ENCODE peak calls at places on chromosomes 13 and 19, in seven cellular contexts. Z is choroid plexus epithelial cell, S is prostate gland, D is pancreas, L is hepatocyte, O is retinal pigment epithelial cell, H is transverse colon. B is an unnamed sample.

GRCh38 chr13:113934576-113934975 is 39.3 kb downstream of the C13orf46 start:
- DNase-seq in O (no peak), S (no peak), L (no peak), H (peak; percentile 3), Z (no peak), D (peak; percentile 39), B (no peak)

GRCh38 chr13:20239748-20240147 is 7.6 kb upstream of the GJB6 start:
- DNase-seq in Z (no peak), D (no peak), S (no peak), H (peak; percentile 24), O (no peak), L (no peak), B (no peak)

GRCh38 chr13:105603283-105603682 is 932.2 kb downstream of the EFNB2 start:
- DNase-seq in O (no peak), L (no peak), D (no peak), S (no peak), Z (no peak), H (peak; percentile 11), B (no peak)

GRCh38 chr13:98824376-98825160 is 72.1 kb upstream of the SLC15A1 start:
- DNase-seq in H (no peak), O (no peak), S (no peak), L (no peak), Z (no peak), D (no peak), B (no peak)

GRCh38 chr13:21957833-21958232 is 287.0 kb downstream of the FGF9 start:
- DNase-seq in S (no peak), D (no peak), O (no peak), Z (no peak), L (no peak), H (no peak), B (no peak)

GRCh38 chr19:14497347-14497921 is 1.5 kb upstream of the GIPC1 start:
- DNase-seq in L (no peak), H (peak; percentile 77), Z (no peak), S (no peak), O (no peak), D (no peak), B (peak; percentile 64)

GRCh38 chr13:46380242-46380641 is 6.8 kb downstream of the RUBCNL start:
- DNase-seq in H (no peak), L (no peak), S (no peak), Z (no peak), D (no peak), O (no peak), B (no peak)

GRCh38 chr19:1672038-1672768 is 19.8 kb upstream of the TCF3 start:
- DNase-seq in O (no peak), Z (peak; percentile 56), S (no peak), D (peak; percentile 82), L (peak; percentile 75), H (peak; percentile 45), B (peak; percentile 56)

GRCh38 chr19:4375620-4376228 is 24.6 kb downstream of the SH3GL1 start:
- DNase-seq in S (no peak), L (peak; percentile 80), O (no peak), H (peak; percentile 38), D (no peak), Z (peak; percentile 67), B (peak; percentile 61)

GRCh38 chr19:10388957-10389356 is 8.6 kb upstream of the TYK2 start:
- DNase-seq in D (peak; percentile 98), H (peak; percentile 93), O (no peak), L (peak; percentile 88), Z (peak; percentile 84), S (peak; percentile 81), B (peak; percentile 86)

GRCh38 chr13:60211548-60211947 is 47.8 kb upstream of the DIAPH3 start:
- DNase-seq in H (no peak), L (no peak), D (no peak), Z (no peak), O (no peak), S (no peak), B (no peak)

GRCh38 chr19:12955996-12956395 is 1.0 kb downstream of the GADD45GIP1 start:
- DNase-seq in S (no peak), Z (no peak), D (no peak), L (no peak), H (no peak), O (no peak), B (no peak)

GRCh38 chr13:35723061-35723461 is 246.6 kb upstream of the MAB21L1 start:
- DNase-seq in D (no peak), L (no peak), O (no peak), Z (peak; percentile 22), S (no peak), H (peak; percentile 11), B (no peak)

GRCh38 chr19:11848594-11849263 is at the start of gene ZNF439:
- DNase-seq in O (peak; percentile 23), D (peak; percentile 91), H (peak; percentile 95), S (peak; percentile 92), L (peak; percentile 86), Z (peak; percentile 73), B (peak; percentile 35)

GRCh38 chr13:99214232-99214631 is 13.6 kb downstream of the UBAC2 start:
- DNase-seq in O (no peak), D (no peak), L (no peak), S (no peak), Z (no peak), H (no peak), B (no peak)

GRCh38 chr19:38687837-38688378 is 40.5 kb downstream of the ACTN4 start:
- DNase-seq in Z (no peak), O (no peak), S (no peak), H (no peak), D (no peak), L (no peak), B (no peak)

GRCh38 chr19:52600639-52601024 is 30.5 kb downstream of the ZNF701 start:
- DNase-seq in L (peak; percentile 71), Z (no peak), O (no peak), D (peak; percentile 58), H (peak; percentile 77), S (no peak), B (no peak)

GRCh38 chr19:40754611-40755247 is 3.7 kb downstream of the SNRPA start:
- DNase-seq in S (no peak), D (no peak), Z (no peak), H (peak; percentile 77), L (peak; percentile 73), O (no peak), B (peak; percentile 47)

GRCh38 chr13:75194717-75195116 is 287.3 kb downstream of the TBC1D4 start:
- DNase-seq in Z (no peak), H (no peak), L (no peak), S (no peak), O (no peak), D (no peak), B (no peak)

GRCh38 chr19:52993342-52994178 is 20.2 kb upstream of the ERVV-1 start:
- DNase-seq in Z (peak; percentile 87), S (peak; percentile 83), D (peak; percentile 80), H (peak; percentile 86), O (no peak), L (peak; percentile 91), B (peak; percentile 33)

GRCh38 chr13:76286178-76286577 is 600.0 kb downstream of the KCTD12 start:
- DNase-seq in S (no peak), Z (peak; percentile 85), H (no peak), L (no peak), O (no peak), D (no peak), B (no peak)

GRCh38 chr13:106499113-106499512 is 36.3 kb downstream of the EFNB2 start:
- DNase-seq in Z (no peak), H (no peak), D (no peak), S (no peak), O (no peak), L (no peak), B (no peak)

DNA sequence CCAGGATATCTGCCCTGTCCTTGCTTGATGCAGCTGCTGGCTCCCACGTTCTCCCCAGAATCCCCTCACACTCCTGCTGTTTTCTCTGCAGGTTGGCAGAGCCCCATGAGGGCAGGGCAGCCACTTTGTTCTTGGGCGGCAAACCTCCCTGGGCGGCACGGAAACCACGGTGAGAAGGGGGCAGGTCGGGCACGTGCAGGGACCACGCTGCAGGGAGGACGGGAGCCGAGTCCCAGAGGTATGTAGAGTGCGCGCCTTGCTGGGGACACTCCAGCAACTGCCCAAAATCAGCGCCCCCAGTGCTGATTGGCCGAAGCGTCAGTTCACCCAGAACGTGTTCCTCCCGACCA is 30.3 kb upstream of the MIER2 start:
- DNase-seq in Z (no peak), D (no peak), L (no peak), S (no peak), H (no peak), O (no peak), B (no peak)
- TF ChIP-seq CTCF in Z (no peak), D (no peak), L (no peak), S (no peak), H (no peak), O (no peak), B (no peak)

GRCh38 chr13:78129850-78130249 is 211.2 kb upstream of the EDNRB start:
- DNase-seq in O (no peak), H (no peak), L (no peak), S (no peak), Z (no peak), D (no peak), B (no peak)
- TF ChIP-seq CTCF in O (no peak), H (no peak), L (no peak), S (no peak), Z (no peak), D (no peak), B (no peak)

DNA sequence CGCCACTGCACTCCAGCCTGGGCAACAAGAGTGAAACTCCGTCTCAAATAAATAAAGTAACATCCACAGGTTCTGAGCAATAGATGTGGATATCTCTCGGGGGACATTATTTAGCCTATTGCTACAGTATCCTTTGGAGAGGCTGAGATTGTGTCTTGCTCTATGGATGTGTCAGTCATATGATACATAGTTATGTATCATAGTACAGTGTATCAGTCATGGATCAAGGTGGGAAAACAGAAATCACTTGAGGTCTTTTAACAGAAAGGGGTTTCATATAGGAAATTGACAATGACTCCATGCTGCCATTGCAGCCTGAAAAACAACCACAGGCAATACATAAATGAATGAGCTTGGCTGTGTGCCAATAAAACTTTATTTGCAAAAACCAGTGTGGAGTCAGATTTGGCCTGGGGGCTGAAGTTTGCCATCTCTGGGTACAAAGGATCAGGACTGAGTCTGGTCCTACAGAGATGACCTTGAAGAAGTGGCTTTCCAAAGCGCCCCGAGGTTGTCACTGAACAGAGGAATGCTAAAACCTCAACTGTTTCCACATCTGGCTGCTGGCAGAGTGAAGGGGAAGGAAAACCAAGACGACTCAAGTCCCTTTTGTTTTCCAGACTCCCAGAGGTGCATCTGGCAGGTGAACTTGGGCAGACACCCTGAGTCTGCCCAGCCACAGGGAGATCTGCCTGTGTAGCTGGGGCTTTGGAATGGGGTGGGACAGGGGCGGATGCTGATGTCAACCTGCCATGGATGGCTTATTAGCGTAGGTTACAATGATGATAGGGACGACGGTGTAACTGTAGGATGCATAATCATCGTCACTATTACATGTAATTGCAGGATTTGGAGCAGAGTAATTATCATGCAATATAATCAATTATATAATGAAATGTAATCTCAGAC is 35.6 kb downstream of the COLGALT1 start:
- DNase-seq in D (no peak), L (no peak), H (no peak), Z (no peak), O (no peak), S (no peak), B (no peak)
- TF ChIP-seq CTCF in D (no peak), L (no peak), H (no peak), Z (no peak), O (no peak), S (no peak), B (no peak)

DNA sequence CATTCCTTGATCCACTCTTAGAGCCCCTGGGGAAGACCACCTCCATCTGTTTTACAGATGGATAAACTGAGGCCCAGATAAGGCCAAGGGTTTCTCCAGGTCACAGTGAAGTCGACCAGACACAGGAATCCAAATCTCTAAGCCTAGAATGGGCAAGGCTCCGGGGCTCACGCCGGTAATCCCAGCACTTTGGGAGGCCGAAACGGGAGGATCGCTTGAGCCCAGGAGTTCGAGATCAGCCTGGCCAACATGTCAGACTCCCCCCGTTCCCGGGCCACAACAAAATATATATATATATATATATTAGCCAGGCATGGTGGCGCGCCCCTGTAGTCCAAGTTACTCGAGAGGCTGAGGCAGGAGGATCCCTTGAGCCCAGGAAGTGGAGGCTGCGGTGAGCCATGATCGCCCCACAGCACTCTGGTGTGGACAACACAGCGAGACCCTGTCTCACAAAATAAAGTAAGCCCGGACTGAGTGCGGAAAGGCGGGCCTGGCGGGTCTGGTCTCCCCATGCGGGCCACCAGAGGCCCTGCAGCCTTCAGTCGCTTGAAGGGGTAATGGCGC is 615 bp upstream of the RPL13A start:
- DNase-seq in H (no peak), Z (no peak), S (no peak), D (no peak), L (no peak), O (no peak), B (no peak)
- TF ChIP-seq CTCF in H (no peak), Z (no peak), S (no peak), D (no peak), L (no peak), O (no peak), B (no peak)

B was measured in Calu3.